ENCODE peak calls at places on chromosomes 7 and 10, in ten cellular contexts. W, E, N, S, J, Q, K, T, V and C are unnamed samples.

GRCh38 chr7:94561841-94562514 is 52.4 kb downstream of the CASD1 start:
- DNase-seq in Q (no peak), N (peak), E (no peak), V (no peak), W (no peak), K (peak), T (no peak), S (no peak), J (no peak), C (no peak)

GRCh38 chr10:86747796-86748581 is 8.4 kb upstream of the BMPR1A start:
- DNase-seq in T (no peak), W (no peak), J (no peak), S (no peak), V (no peak), K (no peak), N (no peak), Q (no peak), E (no peak), C (no peak)

GRCh38 chr7:110322796-110323195 is 768.1 kb upstream of the LRRN3 start:
- DNase-seq in Q (no peak), N (no peak), V (no peak), K (no peak), J (no peak), S (no peak), W (no peak), T (no peak), E (no peak), C (no peak)

GRCh38 chr10:97333601-97334369 is 744 bp downstream of the FRAT2 start:
- DNase-seq in W (no peak), N (peak), V (no peak), S (peak), J (peak), K (peak), E (peak), T (peak), Q (peak), C (peak)

GRCh38 chr7:94380264-94380663 is 14.4 kb upstream of the COL1A2 start:
- DNase-seq in S (no peak), J (no peak), T (no peak), E (no peak), V (no peak), K (no peak), W (no peak), Q (no peak), N (no peak), C (no peak)

GRCh38 chr10:89163265-89163995 is 43.7 kb downstream of the CH25H start:
- DNase-seq in T (no peak), W (no peak), K (peak), J (peak), Q (peak), E (no peak), N (peak), S (peak), V (no peak), C (no peak)

GRCh38 chr7:75740846-75741497 is 2.2 kb upstream of the HIP1 start:
- DNase-seq in Q (peak), V (no peak), J (peak), E (no peak), S (peak), K (no peak), W (no peak), N (no peak), T (peak), C (no peak)

GRCh38 chr7:134329614-134330316 is 13.0 kb upstream of the SLC35B4 start:
- DNase-seq in E (no peak), S (no peak), T (no peak), V (no peak), J (no peak), Q (no peak), K (no peak), W (no peak), N (no peak), C (no peak)

GRCh38 chr10:71833451-71834342 is 17.4 kb downstream of the PSAP start:
- DNase-seq in W (no peak), K (no peak), E (no peak), Q (no peak), V (no peak), N (no peak), T (no peak), S (no peak), J (no peak), C (no peak)

GRCh38 chr10:48645600-48645999 is 39.1 kb upstream of the WDFY4 start:
- DNase-seq in K (no peak), J (no peak), W (no peak), V (no peak), E (no peak), T (no peak), N (no peak), Q (no peak), S (no peak), C (no peak)

GRCh38 chr10:130652544-130652943 is 516.4 kb downstream of the GLRX3 start:
- DNase-seq in N (no peak), S (no peak), K (no peak), T (no peak), E (no peak), Q (no peak), W (no peak), V (no peak), J (no peak), C (no peak)

GRCh38 chr7:108650487-108650886 is 80.8 kb downstream of the DNAJB9 start:
- DNase-seq in T (no peak), E (no peak), N (peak), K (peak), J (no peak), W (peak), S (no peak), V (no peak), Q (no peak), C (no peak)

GRCh38 chr10:117885206-117885605 is 161.5 kb downstream of the RAB11FIP2 start:
- DNase-seq in Q (no peak), J (no peak), K (no peak), T (no peak), S (no peak), N (no peak), E (no peak), W (no peak), V (no peak), C (no peak)

GRCh38 chr10:110203500-110204455 is 3.6 kb upstream of the MXI1 start:
- DNase-seq in K (no peak), J (no peak), V (no peak), W (no peak), Q (peak), T (no peak), N (no peak), E (no peak), S (no peak), C (no peak)

GRCh38 chr10:131855396-131855762 is 45.4 kb upstream of the PPP2R2D start:
- DNase-seq in Q (no peak), E (no peak), N (no peak), S (no peak), J (peak), W (no peak), T (no peak), V (no peak), K (no peak), C (no peak)

GRCh38 chr10:67664936-67665335 is 31.1 kb downstream of the CTNNA3 start:
- DNase-seq in Q (no peak), J (no peak), T (no peak), W (no peak), E (no peak), S (no peak), N (peak), K (no peak), V (no peak), C (no peak)

GRCh38 chr10:103476046-103476768 is 2.8 kb downstream of the CALHM3 start:
- DNase-seq in T (peak), W (no peak), J (no peak), N (no peak), S (no peak), Q (no peak), V (no peak), K (no peak), E (peak), C (no peak)

GRCh38 chr10:71359364-71360046 is 37.2 kb upstream of the CDH23 start:
- DNase-seq in Q (no peak), J (peak), K (no peak), S (peak), V (no peak), N (peak), T (no peak), E (no peak), W (no peak), C (no peak)

GRCh38 chr10:14703631-14704001 is 71.1 kb downstream of the FAM107B start:
- DNase-seq in N (no peak), V (no peak), W (no peak), E (no peak), Q (no peak), T (no peak), S (no peak), K (no peak), J (no peak), C (no peak)

GRCh38 chr7:51019891-51020855 is 237.5 kb upstream of the GRB10 start:
- DNase-seq in E (no peak), Q (no peak), K (no peak), T (no peak), W (no peak), V (no peak), S (no peak), J (no peak), N (no peak), C (no peak)

GRCh38 chr10:27714349-27714748 is 31.3 kb downstream of the MKX start:
- DNase-seq in N (no peak), S (no peak), T (no peak), E (no peak), V (no peak), K (no peak), Q (no peak), W (no peak), J (no peak), C (no peak)

GRCh38 chr7:105677803-105678583 is 96.7 kb upstream of the EFCAB10 start:
- DNase-seq in S (peak), K (no peak), N (no peak), V (no peak), J (no peak), T (no peak), Q (peak), W (no peak), E (no peak), C (no peak)

GRCh38 chr10:102673235-102673634 is 29.0 kb downstream of the TRIM8 start:
- DNase-seq in V (no peak), Q (no peak), E (no peak), S (no peak), J (no peak), T (no peak), N (no peak), K (no peak), W (no peak), C (no peak)

GRCh38 chr10:125085281-125085680 is 75.1 kb downstream of the CTBP2 start:
- DNase-seq in V (no peak), S (no peak), J (no peak), Q (no peak), N (peak), W (no peak), T (no peak), K (no peak), E (no peak), C (no peak)

GRCh38 chr10:49474901-49475300 is 64.0 kb downstream of the ERCC6 start:
- DNase-seq in V (no peak), T (no peak), J (no peak), E (no peak), N (no peak), S (no peak), Q (no peak), K (peak), W (no peak), C (no peak)

GRCh38 chr10:133336131-133337078 is at the start of gene CALY:
- DNase-seq in J (no peak), N (no peak), Q (peak), K (no peak), E (peak), V (no peak), S (peak), W (no peak), T (peak), C (peak)

GRCh38 chr10:96500050-96500449 is 13.7 kb downstream of the TLL2 start:
- DNase-seq in S (no peak), J (no peak), K (no peak), V (no peak), E (no peak), Q (no peak), T (no peak), W (no peak), N (no peak), C (no peak)

GRCh38 chr10:73946253-73947145 is 35.6 kb downstream of the PLAU start:
- DNase-seq in S (no peak), W (no peak), Q (no peak), V (no peak), N (no peak), T (no peak), J (no peak), E (no peak), K (no peak), C (no peak)

GRCh38 chr7:6437251-6437650 is 10.5 kb downstream of the DAGLB start:
- DNase-seq in T (no peak), Q (no peak), E (no peak), S (no peak), V (no peak), K (no peak), W (no peak), J (no peak), N (peak), C (no peak)

GRCh38 chr10:36494386-36494785 is 631.0 kb upstream of the ANKRD30A start:
- DNase-seq in J (no peak), N (peak), K (peak), S (no peak), E (no peak), V (no peak), T (no peak), W (no peak), Q (no peak), C (no peak)

GRCh38 chr10:95451150-95451549 is 110.0 kb downstream of the SORBS1 start:
- DNase-seq in S (no peak), J (no peak), K (no peak), W (no peak), N (no peak), Q (no peak), E (no peak), V (no peak), T (no peak), C (no peak)

GRCh38 chr7:1800876-1801275 is 130.8 kb downstream of the ELFN1 start:
- DNase-seq in Q (no peak), N (no peak), W (no peak), V (no peak), K (no peak), J (no peak), T (no peak), E (no peak), S (no peak), C (no peak)

GRCh38 chr7:137462847-137463246 is 119.3 kb upstream of the PTN start:
- DNase-seq in T (no peak), E (no peak), W (no peak), S (no peak), Q (no peak), N (no peak), V (no peak), K (no peak), J (no peak), C (no peak)

GRCh38 chr10:71486465-71487114 is 89.9 kb downstream of the CDH23 start:
- DNase-seq in T (peak), J (peak), K (peak), E (peak), V (peak), N (peak), Q (peak), S (peak), W (no peak), C (peak)

GRCh38 chr10:69124558-69125121 is 662 bp downstream of the VPS26A start:
- DNase-seq in Q (peak), S (peak), W (peak), K (peak), V (no peak), J (peak), T (peak), N (peak), E (peak), C (peak)

GRCh38 chr10:69123306-69123746 is 652 bp upstream of the VPS26A start:
- DNase-seq in Q (peak), N (peak), J (no peak), T (peak), K (peak), W (peak), S (no peak), E (peak), V (no peak), C (no peak)

GRCh38 chr10:69125554-69125953 is 1.6 kb downstream of the VPS26A start:
- DNase-seq in Q (no peak), T (no peak), N (no peak), J (no peak), S (no peak), W (no peak), E (no peak), V (no peak), K (no peak), C (no peak)

GRCh38 chr10:69119896-69120295 is 4.1 kb upstream of the VPS26A start:
- DNase-seq in V (no peak), J (no peak), N (no peak), W (no peak), Q (no peak), T (no peak), S (no peak), E (no peak), K (peak), C (no peak)

GRCh38 chr10:69123747-69124557 is at the start of gene VPS26A:
- DNase-seq in V (peak), S (peak), E (peak), J (peak), Q (peak), W (peak), T (peak), K (peak), N (peak), C (peak)
- TF ChIP-seq CTCF in V (no peak), S (peak), E (no peak), J (peak), Q (peak), W (peak), T (no peak), K (no peak), N (peak), C (no peak)

DNA sequence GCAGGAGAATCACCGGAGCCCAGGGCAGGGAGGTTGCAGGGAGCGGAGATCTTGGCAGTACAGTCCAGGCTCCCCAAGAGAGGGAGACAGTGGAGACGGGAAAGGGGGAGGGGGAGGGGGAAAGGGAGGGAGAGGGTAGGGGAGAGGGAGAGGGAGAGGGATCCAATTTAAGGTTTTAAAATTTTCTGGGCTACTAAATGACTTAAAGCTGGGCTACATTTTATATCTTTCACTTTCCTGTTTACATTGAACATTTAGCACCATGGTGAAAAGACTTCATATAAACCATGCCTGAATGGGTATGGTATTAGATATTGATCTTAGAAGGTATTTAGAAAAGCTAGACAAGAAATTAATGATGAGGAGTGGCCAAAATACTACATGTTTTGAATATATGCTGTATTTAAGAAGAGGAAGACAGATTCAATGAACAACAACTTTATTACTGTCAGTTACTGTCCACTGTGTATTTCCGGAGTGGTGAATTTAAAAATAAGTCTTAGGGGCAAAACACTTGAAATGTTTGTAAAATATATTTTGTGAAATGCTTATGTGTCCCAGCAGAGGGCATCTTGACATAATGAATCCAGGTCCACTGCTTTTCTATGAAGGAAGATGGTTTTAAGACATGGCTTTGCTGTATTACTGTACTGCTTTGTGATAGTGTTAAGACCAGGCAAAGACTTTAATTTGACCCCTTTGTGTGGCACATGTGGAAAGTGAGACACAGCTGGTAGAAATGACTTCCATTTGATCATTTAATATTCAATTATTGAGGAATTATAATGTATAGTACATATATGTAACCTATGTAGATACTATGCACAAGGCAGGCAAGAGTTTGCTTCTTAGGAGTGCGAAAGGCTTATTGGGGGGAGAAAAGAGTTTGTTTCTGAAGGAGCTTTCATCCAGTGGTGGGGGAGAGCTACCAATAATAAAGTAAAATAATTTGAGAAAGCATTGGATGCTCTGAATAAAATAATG is 52.8 kb downstream of the NRF1 start:
- DNase-seq in J (no peak), K (peak), S (no peak), E (no peak), T (no peak), N (peak), V (no peak), Q (no peak), W (peak), C (peak)
- TF ChIP-seq CTCF in J (peak), K (peak), S (peak), E (peak), T (peak), N (peak), V (peak), Q (peak), W (peak), C (peak)

GRCh38 chr10:58662314-58662713 is 149.6 kb downstream of the BICC1 start:
- DNase-seq in S (no peak), T (no peak), V (no peak), W (no peak), J (no peak), K (peak), E (no peak), Q (no peak), N (peak), C (peak)

GRCh38 chr10:58665361-58665760 is 152.7 kb downstream of the BICC1 start:
- DNase-seq in W (no peak), J (no peak), E (no peak), V (no peak), S (no peak), T (no peak), Q (no peak), N (peak), K (no peak), C (no peak)

GRCh38 chr10:58660577-58661255 is 148.0 kb downstream of the BICC1 start:
- DNase-seq in N (peak), T (no peak), V (no peak), E (no peak), Q (no peak), W (no peak), S (no peak), K (peak), J (no peak), C (no peak)

GRCh38 chr10:58661336-58661735 is 148.7 kb downstream of the BICC1 start:
- DNase-seq in Q (no peak), K (peak), E (no peak), J (no peak), V (no peak), T (no peak), N (peak), S (no peak), W (no peak), C (no peak)

GRCh38 chr10:58661902-58662301 is 149.2 kb downstream of the BICC1 start:
- DNase-seq in E (no peak), T (no peak), N (no peak), Q (no peak), J (no peak), V (no peak), K (no peak), W (no peak), S (no peak), C (no peak)
- TF ChIP-seq CTCF in E (no peak), T (no peak), N (no peak), Q (no peak), J (no peak), V (no peak), K (no peak), W (no peak), S (no peak), C (no peak)

GRCh38 chr10:24727811-24728210 is 4.1 kb upstream of the ARHGAP21 start:
- DNase-seq in Q (no peak), E (peak), V (no peak), J (no peak), W (no peak), T (no peak), S (no peak), N (no peak), K (no peak), C (peak)
- TF ChIP-seq CTCF in Q (no peak), E (no peak), V (peak), J (no peak), W (no peak), T (no peak), S (no peak), N (no peak), K (no peak), C (no peak)

GRCh38 chr7:30702200-30702599 is 19.9 kb upstream of the CRHR2 start:
- DNase-seq in E (no peak), W (no peak), Q (no peak), J (no peak), V (no peak), S (no peak), T (no peak), N (no peak), K (no peak), C (no peak)
- TF ChIP-seq CTCF in E (no peak), W (peak), Q (no peak), J (no peak), V (no peak), S (no peak), T (no peak), N (no peak), K (peak), C (no peak)

GRCh38 chr7:149474309-149475120 is 13.7 kb upstream of the ZNF777 start:
- DNase-seq in K (no peak), J (no peak), T (no peak), E (no peak), V (no peak), S (no peak), N (no peak), W (no peak), Q (no peak), C (no peak)
- TF ChIP-seq CTCF in K (no peak), J (no peak), T (no peak), E (no peak), V (no peak), S (no peak), N (no peak), W (no peak), Q (no peak), C (no peak)

DNA sequence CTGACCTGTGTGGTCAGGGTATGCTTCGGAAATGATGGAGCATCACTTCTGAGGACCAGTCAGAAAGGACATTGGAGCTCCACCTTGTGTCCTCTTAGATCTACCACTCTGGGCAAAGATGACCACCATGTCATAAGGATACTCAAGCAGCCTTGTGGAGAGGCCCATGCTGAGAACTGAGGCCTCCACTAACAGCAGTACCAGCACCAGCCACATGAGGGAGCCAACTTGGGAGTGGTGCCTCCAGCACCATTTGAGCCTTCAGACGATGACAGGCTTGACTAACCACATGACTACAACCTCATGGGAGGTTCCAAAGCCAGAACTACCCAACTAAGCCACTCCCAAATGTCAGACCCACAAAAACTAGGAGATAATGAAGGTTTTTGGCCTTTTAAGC is 116.0 kb downstream of the NPTX2 start:
- DNase-seq in S (no peak), K (peak), V (no peak), Q (peak), N (peak), T (peak), E (peak), W (no peak), J (no peak), C (peak)
- TF ChIP-seq CTCF in S (peak), K (peak), V (peak), Q (no peak), N (peak), T (peak), E (peak), W (peak), J (peak), C (peak)